ENCODE peak calls at places on chromosomes 12 and 14, in ten cellular contexts. L, M, F, Z, H, K, Q, S, T and A are unnamed samples.

GRCh38 chr14:20998674-20999366 is at the start of gene SLC39A2:
- DNase-seq in L (peak; percentile 82), K (peak; percentile 76), T (no peak), Z (peak; percentile 22), F (peak; percentile 53), M (no peak), Q (peak; percentile 64), H (peak; percentile 41), S (no peak), A (no peak)

GRCh38 chr12:109725321-109726105 is 11.9 kb downstream of the FAM222A start:
- DNase-seq in Z (no peak), K (no peak), S (no peak), L (no peak), Q (no peak), M (no peak), H (no peak), T (no peak), F (peak; percentile 6), A (no peak)

GRCh38 chr12:52369220-52369619 is 1.9 kb upstream of the KRT85 start:
- DNase-seq in L (no peak), M (no peak), F (no peak), T (no peak), H (no peak), K (no peak), Q (no peak), Z (no peak), S (no peak), A (no peak)

GRCh38 chr12:12720052-12720451 is 2.9 kb downstream of the CDKN1B start:
- DNase-seq in F (no peak), T (peak; percentile 32), H (no peak), L (no peak), S (no peak), Z (no peak), K (no peak), Q (no peak), M (no peak), A (no peak)

GRCh38 chr14:90722590-90722989 is 93.6 kb downstream of the TTC7B start:
- DNase-seq in K (no peak), F (no peak), Q (no peak), H (no peak), L (no peak), M (no peak), T (peak; percentile 14), S (peak; percentile 8), Z (no peak), A (no peak)

GRCh38 chr14:93732524-93732923 is 55.8 kb downstream of the PRIMA1 start:
- DNase-seq in F (no peak), T (peak; percentile 69), H (no peak), K (no peak), M (no peak), S (no peak), Z (no peak), Q (no peak), L (no peak), A (no peak)

GRCh38 chr12:133202493-133203343 is 21.4 kb downstream of the ZNF268 start:
- DNase-seq in Z (no peak), K (no peak), T (no peak), F (no peak), Q (no peak), M (no peak), S (peak; percentile 11), L (no peak), H (no peak), A (no peak)

GRCh38 chr12:25089738-25090137 is 105.2 kb downstream of the DNAI7 start:
- DNase-seq in S (no peak), K (no peak), M (no peak), F (no peak), Z (no peak), H (no peak), Q (no peak), L (no peak), T (peak; percentile 85), A (no peak)

GRCh38 chr14:62181591-62181990 is 419.4 kb downstream of the SNAPC1 start:
- DNase-seq in M (no peak), S (no peak), K (no peak), T (no peak), H (no peak), F (no peak), Q (no peak), Z (no peak), L (no peak), A (no peak)

GRCh38 chr12:112656141-112656540 is 135.4 kb upstream of the RPH3A start:
- DNase-seq in M (no peak), K (no peak), S (no peak), T (no peak), Z (no peak), F (no peak), H (no peak), L (no peak), Q (no peak), A (no peak)

GRCh38 chr12:66964629-66965028 is 285.8 kb upstream of the GRIP1 start:
- DNase-seq in S (peak; percentile 16), K (no peak), T (no peak), F (no peak), Q (no peak), Z (no peak), M (no peak), L (no peak), H (no peak), A (no peak)

GRCh38 chr12:67501362-67501761 is 147.2 kb upstream of the DYRK2 start:
- DNase-seq in M (no peak), T (no peak), F (no peak), Q (no peak), S (no peak), H (no peak), Z (no peak), L (no peak), K (no peak), A (no peak)